ENCODE peak calls at places on chromosomes 7 and 10, in ten cellular contexts. H, C, F, Z, E, S, N, R, T and O are unnamed samples. For H3K4me1, the result is how much of the 10 kb centered on the place peaks cover.

GRCh38 chr7:105800442-105800841 is 76.0 kb downstream of the ATXN7L1 start:
- DNase-seq in R (no peak), F (no peak), S (no peak), C (no peak), Z (no peak), T (no peak), N (no peak), H (no peak), E (no peak), O (no peak)

GRCh38 chr7:131011437-131011752 is 277.4 kb upstream of the KLF14 start:
- DNase-seq in T (no peak), H (no peak), C (no peak), S (no peak), N (no peak), Z (no peak), E (no peak), F (no peak), R (no peak), O (no peak)

GRCh38 chr7:23938937-23939552 is 229.0 kb downstream of the STK31 start:
- DNase-seq in Z (no peak), S (peak), R (peak), E (peak), F (peak), T (no peak), H (no peak), N (peak), C (no peak), O (peak)

GRCh38 chr7:46259947-46260346 is 338.9 kb upstream of the IGFBP3 start:
- DNase-seq in R (peak), Z (no peak), C (no peak), T (no peak), N (no peak), E (no peak), S (no peak), F (no peak), H (no peak), O (no peak)

GRCh38 chr10:93719901-93720300 is 17.5 kb upstream of the FRA10AC1 start:
- DNase-seq in N (no peak), S (no peak), R (no peak), E (no peak), C (no peak), Z (no peak), H (no peak), T (no peak), F (no peak), O (no peak)

GRCh38 chr7:124716894-124717293 is 48.7 kb downstream of the GPR37 start:
- DNase-seq in R (no peak), Z (no peak), C (no peak), S (no peak), H (no peak), N (no peak), F (no peak), E (no peak), T (no peak), O (no peak)

GRCh38 chr7:101557421-101557820 is 71.7 kb downstream of the MYL10 start:
- DNase-seq in E (no peak), S (no peak), F (no peak), R (no peak), T (no peak), C (peak), H (no peak), N (peak), Z (no peak), O (no peak)

GRCh38 chr7:91566333-91566732 is 302.1 kb downstream of the FZD1 start:
- DNase-seq in T (no peak), C (no peak), Z (no peak), S (no peak), R (no peak), F (no peak), N (no peak), E (no peak), H (no peak), O (no peak)

GRCh38 chr10:86652361-86653202 is 1.8 kb upstream of the OPN4 start:
- DNase-seq in T (no peak), Z (no peak), H (no peak), E (no peak), N (peak), R (no peak), S (no peak), C (peak), F (no peak), O (no peak)

GRCh38 chr7:102456327-102456726 is 8.3 kb downstream of the ALKBH4 start:
- DNase-seq in R (no peak), F (no peak), E (no peak), H (no peak), T (no peak), Z (no peak), S (no peak), C (no peak), N (no peak), O (no peak)

GRCh38 chr7:136171233-136171632 is 194.1 kb upstream of the MTPN start:
- DNase-seq in R (no peak), Z (no peak), F (no peak), S (no peak), T (no peak), E (no peak), N (no peak), H (no peak), C (no peak), O (no peak)

GRCh38 chr10:119478111-119479047 is 64.1 kb downstream of the RGS10 start:
- DNase-seq in F (peak), N (no peak), E (no peak), R (no peak), T (no peak), Z (no peak), H (no peak), S (no peak), C (no peak), O (no peak)

GRCh38 chr10:27297848-27298524 is 57.4 kb upstream of the ACBD5 start:
- DNase-seq in C (no peak), Z (no peak), N (no peak), R (no peak), H (no peak), T (no peak), F (no peak), S (no peak), E (no peak), O (no peak)

GRCh38 chr10:15035385-15036301 is 8.1 kb upstream of the OLAH start:
- DNase-seq in Z (no peak), T (peak), S (no peak), C (no peak), N (peak), H (peak), E (no peak), R (no peak), F (no peak), O (no peak)

GRCh38 chr7:98212532-98213041 is 1.3 kb downstream of the BHLHA15 start:
- DNase-seq in E (no peak), H (peak), S (no peak), N (no peak), Z (no peak), T (no peak), R (no peak), F (no peak), C (peak), O (no peak)

GRCh38 chr10:69816963-69817605 is 15.4 kb downstream of the COL13A1 start:
- DNase-seq in F (no peak), H (no peak), T (no peak), E (no peak), S (no peak), R (no peak), Z (no peak), N (no peak), C (no peak), O (no peak)

GRCh38 chr7:18426564-18427226 is 68.9 kb upstream of the HDAC9 start:
- DNase-seq in H (no peak), R (no peak), S (no peak), E (no peak), N (no peak), T (no peak), C (no peak), F (no peak), Z (no peak), O (no peak)

GRCh38 chr10:43849551-43849950 is 200.9 kb upstream of the ZNF32 start:
- DNase-seq in Z (no peak), E (no peak), S (no peak), T (no peak), F (no peak), R (no peak), H (no peak), N (no peak), C (no peak), O (no peak)

GRCh38 chr7:28328822-28329615 is 83.3 kb upstream of the CREB5 start:
- DNase-seq in C (no peak), F (no peak), S (no peak), R (no peak), T (no peak), N (no peak), E (no peak), H (no peak), Z (no peak), O (no peak)

GRCh38 chr7:28329616-28330373 is 82.5 kb upstream of the CREB5 start:
- DNase-seq in S (no peak), C (no peak), E (peak), Z (no peak), R (no peak), T (no peak), N (peak), H (no peak), F (peak), O (no peak)

GRCh38 chr7:28332031-28332430 is 80.3 kb upstream of the CREB5 start:
- DNase-seq in E (no peak), T (no peak), R (no peak), H (no peak), S (no peak), F (no peak), N (no peak), Z (no peak), C (no peak), O (no peak)

GRCh38 chr7:28330384-28331070 is 81.8 kb upstream of the CREB5 start:
- DNase-seq in N (no peak), F (peak), T (no peak), E (no peak), C (no peak), R (no peak), S (no peak), Z (no peak), H (no peak), O (no peak)

GRCh38 chr7:28328161-28328560 is 84.2 kb upstream of the CREB5 start:
- DNase-seq in S (no peak), E (no peak), Z (peak), T (no peak), C (no peak), N (no peak), H (no peak), R (no peak), F (no peak), O (no peak)
- H3K4me1 ChIP-seq in S (under half), E (under half), Z (under half), T (under half), C (under half), N (under half), H (under half), R (under half), F (under half), O (under half)

GRCh38 chr7:116219288-116219687 is 8.9 kb downstream of the TES start:
- DNase-seq in R (no peak), C (no peak), F (no peak), N (no peak), H (no peak), E (no peak), Z (no peak), T (no peak), S (no peak), O (no peak)

GRCh38 chr7:116225860-116226259 is 15.5 kb downstream of the TES start:
- DNase-seq in N (no peak), S (no peak), Z (no peak), H (no peak), C (no peak), T (no peak), R (no peak), F (no peak), E (no peak), O (no peak)

GRCh38 chr7:116224492-116225098 is 14.3 kb downstream of the TES start:
- DNase-seq in E (no peak), R (no peak), S (no peak), Z (peak), H (no peak), F (no peak), N (no peak), C (no peak), T (no peak), O (no peak)

GRCh38 chr7:116223598-116223997 is 13.3 kb downstream of the TES start:
- DNase-seq in H (no peak), T (no peak), S (no peak), R (no peak), F (no peak), N (no peak), Z (no peak), E (no peak), C (no peak), O (no peak)

DNA sequence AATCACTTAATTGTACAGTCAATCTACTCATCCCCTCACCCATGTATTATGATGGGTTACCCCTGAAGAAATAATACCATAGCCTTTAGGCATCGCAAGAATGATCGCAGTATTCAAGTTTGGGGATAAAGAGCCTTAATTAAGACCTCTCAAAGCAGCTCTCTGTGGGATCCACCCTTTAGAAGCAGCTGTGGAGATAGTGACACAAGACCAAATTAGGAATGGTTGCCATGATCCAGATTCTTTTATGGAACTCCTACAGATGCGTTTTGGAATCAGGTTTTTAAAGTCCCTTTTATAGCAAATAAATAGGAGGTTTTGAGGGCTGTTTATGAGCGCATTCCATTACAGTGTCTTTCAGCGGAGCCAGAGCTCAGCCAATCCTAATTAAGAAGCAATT is 12.2 kb downstream of the TES start:
- DNase-seq in T (no peak), F (no peak), Z (no peak), S (no peak), E (no peak), N (no peak), H (no peak), C (no peak), R (no peak), O (no peak)
- H3K4me1 ChIP-seq in T (under half), F (under half), Z (half or more), S (under half), E (under half), N (under half), H (under half), C (half or more), R (half or more), O (under half)

GRCh38 chr10:124630551-124630950 is 113.6 kb downstream of the FAM53B start:
- DNase-seq in R (no peak), Z (no peak), T (no peak), S (no peak), F (no peak), C (no peak), E (no peak), H (no peak), N (no peak), O (no peak)
- H3K4me1 ChIP-seq in R (under half), Z (under half), T (half or more), S (under half), F (half or more), C (half or more), E (under half), H (half or more), N (under half), O (under half)

DNA sequence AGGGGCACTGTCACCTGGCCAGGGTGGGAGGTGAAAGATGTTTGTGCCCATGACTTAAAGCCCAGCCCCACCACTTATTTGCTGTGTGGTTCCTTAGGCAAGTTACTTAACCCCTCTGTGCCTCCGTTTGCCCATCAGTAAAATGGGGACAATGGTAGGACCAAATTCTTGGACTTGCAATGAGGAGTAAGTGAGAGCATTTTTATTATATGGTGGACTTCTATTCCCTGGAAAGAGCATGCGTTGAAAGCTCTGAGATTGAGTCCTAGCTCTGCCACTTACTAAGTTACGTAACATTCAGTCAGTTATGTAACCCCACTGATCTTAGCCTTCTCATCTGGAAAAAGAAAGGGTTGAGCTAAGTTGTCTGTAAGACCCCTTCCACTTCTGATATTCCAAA is 18.8 kb downstream of the VSIR start:
- DNase-seq in R (no peak), S (no peak), H (no peak), Z (no peak), T (no peak), N (no peak), C (no peak), F (no peak), E (no peak), O (no peak)
- H3K4me1 ChIP-seq in R (under half), S (under half), H (under half), Z (half or more), T (half or more), N (under half), C (under half), F (under half), E (under half), O (under half)

DNA sequence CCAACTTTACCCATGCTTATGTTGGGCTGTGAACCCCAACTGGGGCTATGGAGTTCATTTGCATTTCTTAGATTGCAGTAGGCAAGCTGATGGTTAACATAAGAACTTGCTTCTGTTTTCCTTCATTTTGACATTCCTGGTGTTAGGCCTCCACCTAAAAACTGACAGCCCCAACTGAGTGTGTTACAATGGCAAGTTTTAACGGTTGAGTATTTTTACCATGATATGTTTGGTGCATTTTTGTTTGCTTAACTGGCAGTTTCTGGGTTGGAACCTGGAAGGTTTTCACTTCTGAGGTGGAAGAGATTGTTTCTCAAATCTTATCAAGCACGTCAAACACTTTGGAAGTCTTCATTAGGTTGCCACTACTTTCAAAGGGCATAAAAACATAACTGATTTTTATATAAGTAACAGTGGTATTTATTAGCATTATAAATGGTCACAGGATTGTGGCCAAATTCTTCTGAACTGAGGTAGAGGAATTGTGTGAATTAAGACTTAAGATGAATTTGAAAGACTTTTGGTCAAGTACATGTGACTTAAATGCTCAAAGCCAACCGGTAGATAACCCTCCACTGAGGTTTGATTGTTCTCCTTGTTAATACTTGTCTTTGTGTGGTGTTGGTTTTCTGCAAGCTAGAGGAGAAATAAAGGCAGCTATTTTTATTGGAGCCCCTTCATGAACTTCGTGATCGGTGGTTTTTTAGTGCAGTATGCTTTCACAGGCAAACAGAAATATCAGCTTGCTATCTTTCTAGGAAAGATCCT is 2.8 kb downstream of the BMI1 start:
- DNase-seq in Z (no peak), R (no peak), E (no peak), N (no peak), F (no peak), H (no peak), T (no peak), S (no peak), C (no peak), O (no peak)
- H3K4me1 ChIP-seq in Z (under half), R (under half), E (under half), N (under half), F (under half), H (under half), T (under half), S (under half), C (under half), O (under half)

DNA sequence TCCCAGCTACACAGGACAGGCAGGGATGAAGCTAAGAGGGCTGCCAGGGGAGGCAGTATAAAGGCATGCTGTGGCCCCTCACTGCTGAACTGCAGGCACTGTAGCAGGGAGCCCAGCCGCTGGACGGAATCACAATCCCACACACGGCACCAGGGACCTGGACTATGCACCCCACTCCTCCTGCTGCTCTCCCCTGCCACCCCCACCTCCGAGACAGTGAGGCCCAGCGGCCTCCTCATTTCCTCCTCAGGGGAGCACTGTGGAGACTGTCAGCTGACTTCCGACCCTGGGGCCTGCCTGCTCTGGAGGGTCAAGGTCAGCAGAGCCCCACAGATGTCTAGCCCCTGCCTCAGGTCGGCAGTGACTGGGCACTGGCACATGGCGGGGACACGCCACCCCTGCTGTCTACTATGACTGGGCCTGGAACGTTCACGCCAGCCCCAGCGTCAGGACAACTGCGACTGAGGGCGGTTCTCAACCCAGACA is 92.7 kb downstream of the FAM53B start:
- DNase-seq in E (no peak), T (no peak), H (no peak), F (no peak), R (no peak), Z (no peak), N (no peak), C (no peak), S (no peak), O (no peak)
- H3K4me1 ChIP-seq in E (under half), T (under half), H (half or more), F (under half), R (under half), Z (half or more), N (under half), C (under half), S (under half), O (under half)

GRCh38 chr10:88122145-88122544 is 258.7 kb downstream of the PTEN start:
- DNase-seq in Z (no peak), F (peak), T (no peak), R (no peak), C (no peak), S (no peak), E (no peak), N (no peak), H (no peak), O (no peak)

GRCh38 chr10:88122571-88122970 is 259.1 kb downstream of the PTEN start:
- DNase-seq in R (no peak), F (peak), T (no peak), N (no peak), Z (no peak), S (no peak), H (no peak), E (no peak), C (no peak), O (no peak)

GRCh38 chr10:88120075-88120474 is 256.6 kb downstream of the PTEN start:
- DNase-seq in N (no peak), T (no peak), H (no peak), R (no peak), C (no peak), F (no peak), S (no peak), Z (no peak), E (no peak), O (no peak)

GRCh38 chr10:88118769-88119559 is 255.5 kb downstream of the PTEN start:
- DNase-seq in C (no peak), E (no peak), Z (no peak), N (no peak), R (no peak), T (no peak), S (no peak), H (no peak), F (no peak), O (no peak)

GRCh38 chr10:88120599-88121333 is 257.3 kb downstream of the PTEN start:
- DNase-seq in Z (no peak), R (no peak), T (no peak), E (no peak), N (no peak), C (no peak), F (peak), S (no peak), H (no peak), O (no peak)
- H3K4me1 ChIP-seq in Z (under half), R (under half), T (under half), E (under half), N (under half), C (under half), F (half or more), S (under half), H (under half), O (under half)